ENCODE peak calls at places on chromosomes 11 and 22, in nine cellular contexts. J is neural progenitor cell, N is IMR-90, X is ovary, G is cardiac muscle cell, I is thoracic aorta, K is mammary epithelial cell, P is osteoblast, W is esophagus squamous epithelium. Z is an unnamed sample.

GRCh38 chr22:19997561-19998231 is 18.9 kb downstream of the ARVCF start:
- DNase-seq in W (no peak), I (no peak), J (no peak), G (no peak), K (no peak), P (peak; percentile 66), N (no peak), X (peak; percentile 15), Z (no peak)

GRCh38 chr11:96114178-96115070 is 190.5 kb upstream of the MTMR2 start:
- DNase-seq in K (peak; percentile 40), P (no peak), X (no peak), W (no peak), G (no peak), J (no peak), I (no peak), N (no peak), Z (peak; percentile 53)

GRCh38 chr11:89516496-89516895 is 25.3 kb upstream of the NOX4 start:
- DNase-seq in N (no peak), X (no peak), G (no peak), J (no peak), I (no peak), P (no peak), W (no peak), K (no peak), Z (no peak)

GRCh38 chr11:32140121-32140520 is 49.2 kb downstream of the RCN1 start:
- DNase-seq in K (no peak), G (no peak), J (no peak), I (no peak), X (no peak), W (no peak), N (no peak), P (no peak), Z (no peak)

GRCh38 chr11:7571640-7572000 is 57.8 kb downstream of the PPFIBP2 start:
- DNase-seq in J (peak; percentile 77), W (no peak), K (peak; percentile 56), G (peak; percentile 77), N (peak; percentile 69), I (no peak), P (no peak), X (peak; percentile 78), Z (peak; percentile 81)

GRCh38 chr11:82462588-82462987 is 271.1 kb downstream of the FAM181B start:
- DNase-seq in K (no peak), W (no peak), J (no peak), G (no peak), I (no peak), N (no peak), X (no peak), P (no peak), Z (no peak)

GRCh38 chr11:114848027-114848426 is 169.7 kb downstream of the NXPE2 start:
- DNase-seq in K (no peak), I (no peak), W (no peak), X (no peak), N (no peak), P (no peak), G (no peak), J (no peak), Z (no peak)

GRCh38 chr11:65439331-65440181 is 17.0 kb downstream of the NEAT1 start:
- DNase-seq in W (no peak), G (no peak), K (no peak), P (peak; percentile 85), N (peak; percentile 48), J (no peak), X (peak; percentile 7), I (no peak), Z (no peak)

GRCh38 chr11:76823481-76824028 is 37.2 kb upstream of the ACER3 start:
- DNase-seq in N (peak; percentile 76), W (no peak), G (no peak), I (no peak), P (peak; percentile 87), J (no peak), K (peak; percentile 81), X (no peak), Z (peak; percentile 46)

GRCh38 chr11:14358729-14359439 is at the start of gene RRAS2:
- DNase-seq in G (peak; percentile 90), J (peak; percentile 94), P (peak; percentile 90), W (no peak), N (peak; percentile 65), I (no peak), K (peak; percentile 69), X (peak; percentile 82), Z (peak; percentile 85)

GRCh38 chr22:19059481-19060278 is 62.5 kb downstream of the DGCR2 start:
- DNase-seq in P (peak; percentile 36), I (no peak), J (no peak), N (no peak), X (no peak), K (no peak), W (no peak), G (no peak), Z (no peak)

GRCh38 chr11:112961751-112962747 is 829 bp downstream of the NCAM1 start:
- DNase-seq in J (peak; percentile 69), G (peak; percentile 76), W (no peak), P (peak; percentile 69), I (no peak), N (no peak), X (peak; percentile 38), K (no peak), Z (no peak)

GRCh38 chr11:61853698-61854169 is 25.6 kb downstream of the FADS2 start:
- DNase-seq in J (no peak), P (no peak), K (no peak), I (no peak), N (no peak), G (no peak), W (no peak), X (no peak), Z (no peak)

GRCh38 chr11:121091492-121092179 is 9.4 kb upstream of the TECTA start:
- DNase-seq in K (peak; percentile 25), X (no peak), N (no peak), P (no peak), I (no peak), J (no peak), W (no peak), G (no peak), Z (no peak)

GRCh38 chr11:90241414-90241813 is 18.6 kb upstream of the CHORDC1 start:
- DNase-seq in J (no peak), N (no peak), W (no peak), K (no peak), P (no peak), I (no peak), X (no peak), G (no peak), Z (no peak)

GRCh38 chr11:61551630-61552029 is 29.2 kb downstream of the SYT7 start:
- DNase-seq in G (no peak), I (no peak), K (no peak), P (peak; percentile 99), J (no peak), W (no peak), X (no peak), N (peak; percentile 50), Z (no peak)

GRCh38 chr22:45834795-45835194 is 142.2 kb downstream of the WNT7B start:
- DNase-seq in P (no peak), I (no peak), J (no peak), G (no peak), W (no peak), N (no peak), X (no peak), K (no peak), Z (no peak)

GRCh38 chr11:32630844-32631243 is 47.2 kb downstream of the EIF3M start:
- DNase-seq in N (no peak), J (no peak), X (no peak), I (no peak), W (no peak), G (no peak), P (no peak), K (no peak), Z (no peak)

DNA sequence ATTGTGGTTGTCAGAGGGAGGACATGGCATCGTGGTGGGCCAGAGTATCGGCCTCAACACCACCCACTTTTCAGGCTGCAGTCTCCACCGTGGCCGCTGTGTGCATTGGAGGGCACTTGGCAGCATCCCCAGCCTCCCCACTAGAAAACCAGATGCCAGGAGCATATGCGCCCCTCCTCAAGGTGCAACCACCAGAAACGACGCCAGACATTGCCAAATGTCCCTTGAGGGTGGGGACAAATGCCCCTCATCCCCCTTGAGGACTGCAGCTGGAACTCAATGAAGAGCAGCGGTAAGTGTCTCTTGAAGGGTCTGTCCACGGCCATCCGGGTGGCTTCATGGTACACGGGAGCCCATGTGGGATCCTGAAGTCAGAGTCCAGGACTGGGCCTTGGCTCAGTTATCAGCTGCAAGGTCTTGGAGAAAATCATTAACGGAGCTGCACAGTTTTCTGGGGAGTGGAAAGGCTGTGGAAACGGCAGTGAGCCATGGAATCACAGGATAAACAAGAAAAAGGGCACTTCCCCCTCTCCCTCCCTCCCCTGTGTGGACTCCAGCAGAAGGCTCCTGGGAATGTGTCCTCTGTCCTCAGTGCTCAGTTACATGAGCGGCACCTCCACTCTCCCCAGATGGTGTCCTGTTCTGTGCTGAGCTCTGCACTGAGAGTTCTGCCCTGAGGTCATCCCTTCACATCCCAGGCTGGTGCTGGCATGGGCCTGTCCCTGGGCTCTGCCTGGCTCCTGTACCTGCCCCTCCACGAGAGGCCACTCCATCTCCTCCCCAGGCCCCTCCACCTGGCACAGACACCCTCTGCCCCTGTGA is 324.4 kb upstream of the B3GAT1 start:
- DNase-seq in W (no peak), P (no peak), K (no peak), J (no peak), I (no peak), X (no peak), N (no peak), G (no peak), Z (no peak)
- H3K9me3 ChIP-seq in W (no peaks in the 10 kb centered on the region), P (no peaks in the 10 kb centered on the region), K (peaks cover 43% of the 10 kb centered on the region), J (no peaks in the 10 kb centered on the region), I (no peaks in the 10 kb centered on the region), X (no peaks in the 10 kb centered on the region), N (peaks cover 41% of the 10 kb centered on the region), G (no peaks in the 10 kb centered on the region), Z (no peaks in the 10 kb centered on the region)

GRCh38 chr11:119066481-119066880 is 1.1 kb upstream of the VPS11 start:
- DNase-seq in P (no peak), J (no peak), X (no peak), N (no peak), W (no peak), K (no peak), I (no peak), G (no peak), Z (no peak)
- H3K4me3 ChIP-seq in P (peak overlapping the region; percentile 98), J (no peak overlapping the region), X (peak overlapping the region; percentile 84), N (no peak overlapping the region), W (peak overlapping the region; percentile 72), K (no peak overlapping the region), I (peak overlapping the region; percentile 84), G (peak overlapping the region; percentile 88), Z (peak overlapping the region; percentile 81)

DNA sequence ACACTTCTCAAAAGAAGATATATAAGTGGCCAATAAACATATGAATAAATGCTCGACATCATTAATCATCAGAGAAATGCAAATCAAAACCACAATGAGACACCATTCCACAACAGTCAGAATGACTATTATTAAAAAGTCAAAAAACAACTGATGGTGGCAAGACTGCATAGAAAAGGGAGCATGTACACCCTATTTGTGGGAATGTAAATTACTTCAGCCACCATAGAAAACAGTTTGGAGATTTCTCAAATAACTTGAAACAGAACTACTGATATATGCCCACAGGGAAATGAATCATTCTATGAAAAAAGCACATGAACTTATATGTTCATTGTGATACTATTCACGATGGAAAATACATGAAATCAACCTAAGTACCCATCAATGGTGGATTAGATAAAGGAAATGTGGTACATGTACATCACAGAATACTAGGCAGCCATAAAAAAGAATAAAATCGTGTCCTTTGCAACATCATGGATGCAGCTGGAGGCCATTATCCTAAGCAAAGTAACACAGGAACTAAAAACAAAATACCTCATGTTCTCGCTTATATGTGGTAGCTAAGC is 42.4 kb downstream of the GLYATL2 start:
- DNase-seq in W (no peak), N (no peak), I (no peak), J (no peak), P (no peak), G (no peak), X (no peak), K (no peak), Z (no peak)
- H3K9me3 ChIP-seq in W (no peaks in the 10 kb centered on the region), N (no peaks in the 10 kb centered on the region), I (no peaks in the 10 kb centered on the region), J (peaks cover 26% of the 10 kb centered on the region), P (no peaks in the 10 kb centered on the region), G (no peaks in the 10 kb centered on the region), X (no peaks in the 10 kb centered on the region), K (no peaks in the 10 kb centered on the region), Z (no peaks in the 10 kb centered on the region)

GRCh38 chr22:26658161-26658560 is 773 bp downstream of the MIAT start:
- DNase-seq in K (no peak), X (no peak), W (no peak), I (no peak), P (no peak), N (no peak), J (no peak), G (no peak), Z (no peak)
- H3K4me3 ChIP-seq in K (no peak overlapping the region), X (no peak overlapping the region), W (peak overlapping the region; percentile 61), I (peak overlapping the region; percentile 69), P (peak overlapping the region; percentile 53), N (no peak overlapping the region), J (peak overlapping the region; percentile 97), G (peak overlapping the region; percentile 20), Z (peak overlapping the region; percentile 22)

Z was measured in HAP-1.